ENCODE peak calls at places on chromosomes 13 and 19, in six cellular contexts. W is HCT116, I is SK-N-SH, B is K562, S is GM12878, A is H1. U is an unnamed sample.

GRCh38 chr19:53507523-53508442 is 30.2 kb upstream of the ZNF331 start:
- DNase-seq in S (no peak), B (no peak), W (no peak), A (no peak), I (no peak), U (no peak)

GRCh38 chr13:58165617-58166016 is 534.1 kb downstream of the PCDH17 start:
- DNase-seq in I (no peak), W (no peak), A (no peak), B (no peak), S (no peak), U (no peak)

GRCh38 chr13:36051082-36051481 is 80.1 kb downstream of the DCLK1 start:
- DNase-seq in I (no peak), S (no peak), B (no peak), A (no peak), W (no peak), U (no peak)

GRCh38 chr19:2540646-2541454 is 64.9 kb downstream of the GADD45B start:
- DNase-seq in I (no peak), A (peak), S (no peak), B (no peak), W (peak), U (peak)

GRCh38 chr19:43700368-43701015 is 15.4 kb upstream of the IRGC start:
- DNase-seq in S (no peak), I (no peak), W (no peak), B (no peak), A (no peak), U (no peak)

GRCh38 chr19:6730153-6730804 is 7.1 kb downstream of the GPR108 start:
- DNase-seq in W (no peak), A (peak), S (no peak), I (peak), B (peak), U (peak)

GRCh38 chr13:48585456-48585840 is 52.6 kb upstream of the RCBTB2 start:
- DNase-seq in W (peak), S (no peak), I (no peak), B (no peak), A (no peak), U (no peak)

GRCh38 chr19:9848060-9848459 is 12.9 kb downstream of the PIN1 start:
- DNase-seq in W (no peak), B (no peak), I (peak), S (no peak), A (peak), U (no peak)

GRCh38 chr13:49443327-49443688 is 556 bp downstream of the CAB39L start:
- DNase-seq in W (no peak), A (no peak), S (no peak), I (peak), B (no peak), U (peak)

GRCh38 chr19:10269333-10270179 is 1.4 kb upstream of the ICAM1 start:
- DNase-seq in B (peak), S (no peak), A (peak), I (peak), W (peak), U (no peak)

GRCh38 chr19:55935206-55935605 is 3.1 kb upstream of the NLRP13 start:
- DNase-seq in A (no peak), S (no peak), I (no peak), B (no peak), W (no peak), U (no peak)

GRCh38 chr19:34017024-34017423 is 155.3 kb upstream of the LSM14A start:
- DNase-seq in S (no peak), B (no peak), W (peak), A (no peak), I (no peak), U (no peak)

GRCh38 chr13:113534236-113534860 is 43.8 kb upstream of the DCUN1D2 start:
- DNase-seq in S (no peak), W (no peak), B (no peak), I (no peak), A (no peak), U (peak)

GRCh38 chr19:10390652-10391286 is 10.4 kb upstream of the TYK2 start:
- DNase-seq in W (peak), S (no peak), A (peak), B (peak), I (peak), U (peak)

GRCh38 chr19:55255618-55256423 is 3.0 kb downstream of the PPP6R1 start:
- DNase-seq in I (no peak), S (peak), B (peak), W (no peak), A (no peak), U (no peak)

GRCh38 chr19:23254141-23254910 is 4.1 kb upstream of the ZNF724 start:
- DNase-seq in S (no peak), I (no peak), B (no peak), W (no peak), A (no peak), U (peak)

GRCh38 chr13:113920173-113920572 is 53.7 kb downstream of the C13orf46 start:
- DNase-seq in S (no peak), A (no peak), B (no peak), W (no peak), I (no peak), U (no peak)

GRCh38 chr19:11382898-11383705 is 1.0 kb downstream of the EPOR start:
- DNase-seq in B (peak), I (peak), A (peak), W (peak), S (no peak), U (peak)

GRCh38 chr13:110442946-110443632 is 118.4 kb downstream of the RAB20 start:
- DNase-seq in A (no peak), B (no peak), W (no peak), I (no peak), S (no peak), U (no peak)

GRCh38 chr13:102900193-102900608 is 54.4 kb downstream of the ERCC5 start:
- DNase-seq in S (no peak), B (no peak), A (no peak), W (no peak), I (no peak), U (no peak)

GRCh38 chr13:51541037-51541436 is 43.2 kb upstream of the WDFY2 start:
- DNase-seq in B (no peak), S (no peak), W (no peak), A (no peak), I (no peak), U (no peak)

GRCh38 chr19:15210323-15210774 is 9.6 kb upstream of the NOTCH3 start:
- DNase-seq in B (no peak), S (no peak), I (no peak), A (no peak), W (no peak), U (no peak)

GRCh38 chr13:110985570-110985969 is 70.7 kb upstream of the ANKRD10 start:
- DNase-seq in A (no peak), B (no peak), S (no peak), W (no peak), I (no peak), U (no peak)

GRCh38 chr13:80469105-80469840 is 128.3 kb upstream of the SPRY2 start:
- DNase-seq in B (no peak), S (no peak), W (no peak), A (no peak), I (no peak), U (no peak)

GRCh38 chr13:25046985-25047660 is 48.8 kb upstream of the PABPC3 start:
- DNase-seq in S (no peak), B (no peak), I (peak), A (peak), W (no peak), U (peak)

GRCh38 chr13:57045816-57046691 is 94.7 kb upstream of the PRR20A start:
- DNase-seq in A (no peak), S (no peak), B (no peak), W (no peak), I (no peak), U (no peak)

GRCh38 chr13:66468656-66469055 is 761.5 kb downstream of the PCDH9 start:
- DNase-seq in B (no peak), I (no peak), S (no peak), W (no peak), A (no peak), U (no peak)

GRCh38 chr19:5679289-5680082 is 830 bp downstream of the MICOS13 start:
- DNase-seq in B (no peak), S (no peak), I (no peak), W (no peak), A (peak), U (no peak)

GRCh38 chr19:48770223-48770622 is 14.9 kb downstream of the FGF21 start:
- DNase-seq in I (no peak), A (no peak), B (no peak), S (no peak), W (no peak), U (no peak)

GRCh38 chr13:76790519-76791289 is 95.5 kb downstream of the KCTD12 start:
- DNase-seq in S (no peak), I (no peak), A (no peak), W (no peak), B (no peak), U (no peak)

GRCh38 chr19:29965529-29965928 is 23.5 kb downstream of the URI1 start:
- DNase-seq in B (no peak), S (no peak), W (no peak), A (no peak), I (no peak), U (no peak)

GRCh38 chr19:23832717-23833327 is 74.1 kb upstream of the ZNF681 start:
- DNase-seq in B (no peak), W (no peak), A (no peak), I (no peak), S (no peak), U (no peak)

GRCh38 chr13:49760555-49760954 is 31.9 kb downstream of the KPNA3 start:
- DNase-seq in S (peak), A (no peak), I (no peak), W (no peak), B (no peak), U (no peak)

GRCh38 chr19:50147462-50148423 is 15.3 kb downstream of the IZUMO2 start:
- DNase-seq in I (peak), S (peak), W (peak), B (peak), A (peak), U (peak)

GRCh38 chr13:50152655-50153309 is 137.5 kb downstream of the KCNRG start:
- DNase-seq in S (no peak), A (no peak), W (no peak), B (no peak), I (no peak), U (no peak)

GRCh38 chr13:32594339-32594738 is 8.1 kb downstream of the PDS5B start:
- DNase-seq in I (no peak), S (no peak), B (no peak), A (no peak), W (no peak), U (no peak)

GRCh38 chr19:10769533-10770491 is 51.9 kb downstream of the DNM2 start:
- DNase-seq in A (no peak), I (peak), W (no peak), S (no peak), B (peak), U (peak)

GRCh38 chr13:21012211-21012610 is 49.2 kb downstream of the LATS2 start:
- DNase-seq in A (no peak), I (no peak), S (no peak), B (no peak), W (no peak), U (no peak)

GRCh38 chr19:46788968-46789338 is 559 bp upstream of the SLC1A5 start:
- DNase-seq in W (no peak), I (no peak), S (no peak), B (no peak), A (no peak), U (no peak)

GRCh38 chr19:46787040-46787330 is 1.4 kb downstream of the SLC1A5 start:
- DNase-seq in A (no peak), W (no peak), B (no peak), I (no peak), S (no peak), U (no peak)

GRCh38 chr19:46786236-46787039 is 2.0 kb downstream of the SLC1A5 start:
- DNase-seq in S (no peak), A (peak), W (no peak), B (peak), I (peak), U (no peak)

GRCh38 chr19:46788101-46788967 is at the start of gene SLC1A5:
- DNase-seq in S (peak), I (peak), A (peak), W (peak), B (peak), U (peak)

GRCh38 chr19:46787331-46788100 is 878 bp downstream of the SLC1A5 start:
- DNase-seq in A (peak), I (peak), W (no peak), B (peak), S (no peak), U (peak)
- TF ChIP-seq JUND in A (no peak), I (no peak), W (no peak), B (no peak), S (no peak), U (no peak)

DNA sequence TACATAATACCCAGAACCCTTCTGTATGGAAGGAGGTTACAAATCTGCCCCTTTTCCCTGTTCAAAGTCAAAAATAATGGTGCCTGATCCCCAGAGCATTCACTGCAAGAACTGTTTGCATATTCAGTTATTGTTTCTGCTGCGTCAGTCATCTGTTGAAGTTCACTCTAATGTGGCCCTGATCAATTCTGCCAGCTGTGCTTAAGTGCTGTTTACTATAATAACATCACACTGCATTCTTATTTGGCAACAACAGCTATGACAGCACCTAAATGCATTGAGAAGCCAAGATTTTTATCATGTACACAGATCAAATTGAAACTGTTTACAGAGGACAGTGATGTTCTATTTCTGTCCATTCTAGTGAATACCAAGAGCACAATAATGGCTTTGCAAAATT is 115.9 kb downstream of the DACH1 start:
- DNase-seq in B (no peak), I (peak), S (no peak), A (no peak), W (no peak), U (peak)
- TF ChIP-seq JUND in B (no peak), I (no peak), S (no peak), A (no peak), W (no peak), U (no peak)

DNA sequence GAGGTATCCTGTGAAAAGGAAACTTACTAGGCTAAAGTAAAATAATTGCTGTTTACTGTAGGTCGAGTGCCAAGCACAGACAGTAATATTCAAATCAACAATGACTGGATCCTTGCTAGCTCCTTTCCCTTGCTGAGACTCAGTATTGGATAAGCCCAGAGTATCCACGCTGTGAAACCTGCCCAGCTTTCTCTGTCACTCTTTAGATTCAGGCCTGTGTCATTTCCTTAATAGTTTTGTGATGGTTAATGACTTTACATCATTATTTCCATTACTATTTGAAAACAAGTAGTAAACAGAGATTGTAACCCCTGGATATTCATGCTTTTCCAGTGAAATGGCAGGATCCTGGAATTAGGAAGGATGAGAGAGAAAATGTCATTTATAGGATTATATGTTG is 110.7 kb downstream of the LRCH1 start:
- DNase-seq in I (no peak), B (no peak), A (no peak), W (no peak), S (no peak), U (no peak)
- TF ChIP-seq JUND in I (no peak), B (no peak), A (no peak), W (no peak), S (no peak), U (no peak)

DNA sequence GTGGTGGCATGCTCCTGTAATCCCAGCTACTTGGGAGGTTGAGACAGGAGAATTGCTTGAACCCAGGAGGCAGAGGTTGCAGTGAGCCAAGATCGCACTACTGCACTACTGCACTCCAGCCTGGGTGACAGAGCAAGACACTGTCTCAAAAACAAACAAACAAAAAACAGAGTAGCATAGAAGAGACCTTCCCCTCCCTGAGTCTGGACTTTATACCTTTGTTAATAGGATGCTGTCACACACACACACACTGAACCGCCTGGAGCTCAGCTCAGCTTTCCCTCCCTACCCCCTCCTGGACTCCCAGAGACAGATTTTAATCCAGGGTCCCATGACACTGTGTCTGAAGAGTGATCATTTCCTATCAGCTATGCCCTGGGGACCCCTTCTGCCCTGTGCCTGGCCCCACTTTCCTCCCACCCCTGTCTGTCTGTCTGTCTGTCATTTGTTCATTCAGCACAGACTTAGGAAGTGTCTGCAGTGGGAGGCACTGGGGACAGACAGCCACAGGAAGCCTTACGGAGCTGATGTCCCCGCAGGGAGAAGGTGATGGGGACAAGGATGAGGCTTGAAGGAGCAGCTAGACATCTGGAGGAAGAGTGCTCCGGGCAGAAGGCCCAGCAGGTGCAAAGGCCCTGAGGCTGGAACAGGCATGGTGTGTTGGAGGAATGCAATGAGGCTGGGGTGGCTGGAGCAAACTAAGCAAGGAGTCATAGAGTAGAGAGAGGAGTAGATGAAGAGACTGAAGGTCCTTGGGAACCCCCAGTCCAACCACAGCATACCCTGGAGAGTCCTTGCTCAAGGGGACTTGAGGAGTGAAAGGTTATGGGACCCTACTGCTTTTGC is 4.9 kb downstream of the CERS4 start:
- DNase-seq in A (no peak), W (no peak), I (no peak), B (no peak), S (no peak), U (no peak)
- TF ChIP-seq JUND in A (no peak), W (no peak), I (no peak), B (no peak), S (no peak), U (no peak)

GRCh38 chr19:35122687-35123551 is 7.3 kb downstream of the FXYD3 start:
- DNase-seq in A (no peak), I (no peak), W (no peak), B (no peak), S (no peak), U (no peak)

GRCh38 chr19:35125270-35125717 is 9.6 kb downstream of the LGI4 start:
- DNase-seq in W (no peak), B (no peak), A (no peak), S (no peak), I (no peak), U (no peak)

GRCh38 chr19:35123573-35123972 is 8.0 kb downstream of the FXYD3 start:
- DNase-seq in B (no peak), W (no peak), I (no peak), S (no peak), A (no peak), U (peak)

GRCh38 chr19:35125746-35126623 is 8.9 kb downstream of the LGI4 start:
- DNase-seq in S (no peak), B (no peak), A (no peak), I (no peak), W (no peak), U (no peak)

DNA sequence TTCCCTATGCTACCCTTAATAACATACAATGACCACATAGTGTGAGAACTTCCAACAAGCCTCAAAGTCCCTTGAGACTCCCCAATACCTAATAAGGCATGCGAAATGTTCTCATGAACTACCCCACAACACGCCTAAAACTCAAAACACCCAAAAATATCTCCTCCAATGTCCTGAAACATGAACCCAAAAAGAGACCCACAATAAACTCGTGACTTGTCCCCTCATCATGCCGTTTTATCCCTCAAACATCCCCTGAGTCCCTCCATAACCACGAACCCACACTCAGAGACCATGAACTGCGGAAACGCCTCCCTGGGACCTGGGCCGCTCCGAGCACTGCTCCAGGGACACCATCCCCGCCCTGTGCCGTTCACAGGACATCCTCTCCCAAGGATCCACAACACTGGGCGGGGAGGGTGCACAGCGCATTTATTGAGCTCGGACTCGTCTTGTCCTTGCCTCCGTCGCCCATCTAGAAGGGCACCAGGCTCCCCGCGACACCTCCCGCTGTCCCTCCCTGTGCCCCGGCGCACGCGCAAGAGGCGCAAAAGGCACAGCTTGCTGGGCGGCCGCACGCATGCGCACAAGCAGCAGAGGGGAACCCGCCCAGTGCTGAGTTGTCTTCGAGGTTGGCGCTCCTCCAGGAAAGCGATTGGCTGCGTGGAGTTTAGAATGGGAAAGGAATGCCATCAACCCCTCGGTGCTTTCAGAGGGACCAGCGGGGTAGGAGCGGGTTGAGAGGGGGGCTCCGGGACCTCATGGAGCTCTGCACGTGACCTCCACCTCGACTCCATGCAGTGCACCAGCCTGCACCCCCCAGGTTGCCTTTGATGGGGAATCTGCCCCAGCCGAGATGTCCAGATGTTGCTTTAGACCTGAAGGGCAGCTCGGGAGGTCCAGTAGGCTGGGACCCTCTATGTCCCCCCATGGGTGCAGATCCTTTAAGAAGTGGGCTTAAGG is 8.8 kb downstream of the FXYD3 start:
- DNase-seq in S (peak), I (peak), B (peak), W (peak), A (no peak), U (peak)
- TF ChIP-seq JUND in S (no peak), I (no peak), B (no peak), W (no peak), A (no peak), U (no peak)